ENCODE peak calls at places on chromosomes 7 and 10, in ten cellular contexts. Q is PC-3, M is SJSA1, R is pancreas, K is tibial nerve, P is psoas muscle, U is A673, D is PC-9, H is uterus, X is aorta. T is an unnamed sample. For H3K27me3 and H3K9me3, the result is how much of the 10 kb centered on the place peaks cover.

GRCh38 chr7:11182736-11183135 is 209.1 kb downstream of the PHF14 start:
- DNase-seq in Q (no peak), M (no peak), R (no peak), K (no peak), P (no peak), U (no peak), D (no peak), H (no peak), X (no peak), T (no peak)

GRCh38 chr7:74138945-74139843 is 35.0 kb upstream of the EIF4H start:
- DNase-seq in Q (no peak), M (no peak), R (no peak), K (no peak), P (no peak), U (no peak), D (no peak), H (no peak), X (no peak), T (no peak)

GRCh38 chr7:137846588-137847417 is at the start of gene DGKI:
- DNase-seq in Q (no peak), M (no peak), R (peak), K (no peak), P (peak), U (peak), D (no peak), H (peak), X (peak), T (no peak)

GRCh38 chr7:3979956-3980643 is 679.0 kb downstream of the SDK1 start:
- DNase-seq in Q (no peak), M (peak), R (no peak), K (no peak), P (no peak), U (no peak), D (no peak), H (no peak), X (no peak), T (no peak)

GRCh38 chr7:104005197-104005596 is 15.7 kb upstream of the RELN start:
- DNase-seq in Q (peak), M (no peak), R (no peak), K (no peak), P (no peak), U (peak), D (no peak), H (no peak), X (no peak), T (no peak)

GRCh38 chr7:28808786-28809533 is 149.2 kb downstream of the TRIL start:
- DNase-seq in Q (peak), M (no peak), R (no peak), K (peak), P (no peak), U (no peak), D (no peak), H (no peak), X (peak), T (no peak)

GRCh38 chr10:73076361-73077183 is 20.1 kb downstream of the P4HA1 start:
- DNase-seq in Q (peak), M (no peak), R (no peak), K (peak), P (peak), U (peak), D (no peak), H (peak), X (no peak), T (no peak)

GRCh38 chr7:65441010-65441409 is 67.4 kb downstream of the ZNF92 start:
- DNase-seq in Q (peak), M (peak), R (no peak), K (no peak), P (no peak), U (peak), D (no peak), H (no peak), X (no peak), T (no peak)

GRCh38 chr7:31687024-31687423 is at the start of gene PPP1R17:
- DNase-seq in Q (no peak), M (no peak), R (no peak), K (no peak), P (no peak), U (no peak), D (no peak), H (no peak), X (no peak), T (no peak)

GRCh38 chr10:11120711-11121110 is 103.0 kb downstream of the CELF2 start:
- DNase-seq in Q (no peak), M (no peak), R (no peak), K (no peak), P (no peak), U (no peak), D (no peak), H (no peak), X (no peak), T (no peak)

GRCh38 chr7:149723795-149724495 is 49.4 kb downstream of the ZNF467 start:
- DNase-seq in Q (no peak), M (no peak), R (no peak), K (no peak), P (no peak), U (no peak), D (no peak), H (no peak), X (peak), T (no peak)

GRCh38 chr7:132141109-132141508 is 435.2 kb downstream of the PLXNA4 start:
- DNase-seq in Q (no peak), M (no peak), R (no peak), K (no peak), P (no peak), U (no peak), D (peak), H (no peak), X (no peak), T (no peak)

GRCh38 chr7:1298938-1299885 is 66.5 kb downstream of the UNCX start:
- DNase-seq in Q (no peak), M (no peak), R (no peak), K (no peak), P (no peak), U (no peak), D (no peak), H (no peak), X (no peak), T (peak)

GRCh38 chr7:67462781-67463191 is 466.2 kb downstream of the TYW1 start:
- DNase-seq in Q (no peak), M (no peak), R (no peak), K (peak), P (no peak), U (no peak), D (no peak), H (peak), X (no peak), T (peak)

GRCh38 chr10:16520900-16521299 is 779 bp downstream of the C1QL3 start:
- DNase-seq in Q (peak), M (no peak), R (peak), K (no peak), P (no peak), U (peak), D (no peak), H (no peak), X (peak), T (peak)

GRCh38 chr10:64211466-64211865 is 690.3 kb downstream of the REEP3 start:
- DNase-seq in Q (no peak), M (no peak), R (no peak), K (no peak), P (no peak), U (no peak), D (no peak), H (no peak), X (no peak), T (no peak)

GRCh38 chr10:80500572-80501380 is 36.9 kb upstream of the SH2D4B start:
- DNase-seq in Q (no peak), M (peak), R (no peak), K (peak), P (peak), U (no peak), D (peak), H (no peak), X (peak), T (no peak)

GRCh38 chr7:141928147-141928894 is 12.1 kb downstream of the OR9A4 start:
- DNase-seq in Q (no peak), M (no peak), R (no peak), K (no peak), P (no peak), U (no peak), D (no peak), H (no peak), X (no peak), T (no peak)

GRCh38 chr7:4042402-4042801 is 639.7 kb upstream of the FOXK1 start:
- DNase-seq in Q (no peak), M (no peak), R (no peak), K (no peak), P (no peak), U (peak), D (no peak), H (no peak), X (no peak), T (peak)

GRCh38 chr10:100883322-100883821 is 29.4 kb upstream of the SLF2 start:
- DNase-seq in Q (no peak), M (no peak), R (no peak), K (no peak), P (no peak), U (no peak), D (no peak), H (peak), X (peak), T (no peak)

GRCh38 chr10:119412244-119412750 is 130.2 kb downstream of the RGS10 start:
- DNase-seq in Q (no peak), M (no peak), R (no peak), K (peak), P (peak), U (no peak), D (no peak), H (peak), X (peak), T (no peak)

GRCh38 chr7:152588350-152588749 is 87.6 kb downstream of the XRCC2 start:
- DNase-seq in Q (peak), M (peak), R (peak), K (no peak), P (no peak), U (no peak), D (peak), H (no peak), X (no peak), T (no peak)

GRCh38 chr7:132996581-132997242 is 85.2 kb downstream of the CHCHD3 start:
- DNase-seq in Q (no peak), M (no peak), R (no peak), K (no peak), P (no peak), U (peak), D (no peak), H (no peak), X (no peak), T (no peak)

GRCh38 chr7:125136755-125137547 is 207.3 kb upstream of the POT1 start:
- DNase-seq in Q (peak), M (peak), R (no peak), K (no peak), P (no peak), U (no peak), D (peak), H (no peak), X (no peak), T (no peak)

GRCh38 chr7:6294839-6295238 is 22.4 kb upstream of the CYTH3 start:
- DNase-seq in Q (no peak), M (no peak), R (no peak), K (no peak), P (no peak), U (peak), D (no peak), H (no peak), X (no peak), T (no peak)

GRCh38 chr7:158847451-158847866 is 8.9 kb upstream of the DYNC2I1 start:
- DNase-seq in Q (no peak), M (peak), R (no peak), K (no peak), P (no peak), U (no peak), D (no peak), H (no peak), X (no peak), T (no peak)

GRCh38 chr10:106872176-106872575 is 292.3 kb downstream of the SORCS1 start:
- DNase-seq in Q (no peak), M (no peak), R (no peak), K (no peak), P (no peak), U (no peak), D (no peak), H (no peak), X (no peak), T (no peak)

DNA sequence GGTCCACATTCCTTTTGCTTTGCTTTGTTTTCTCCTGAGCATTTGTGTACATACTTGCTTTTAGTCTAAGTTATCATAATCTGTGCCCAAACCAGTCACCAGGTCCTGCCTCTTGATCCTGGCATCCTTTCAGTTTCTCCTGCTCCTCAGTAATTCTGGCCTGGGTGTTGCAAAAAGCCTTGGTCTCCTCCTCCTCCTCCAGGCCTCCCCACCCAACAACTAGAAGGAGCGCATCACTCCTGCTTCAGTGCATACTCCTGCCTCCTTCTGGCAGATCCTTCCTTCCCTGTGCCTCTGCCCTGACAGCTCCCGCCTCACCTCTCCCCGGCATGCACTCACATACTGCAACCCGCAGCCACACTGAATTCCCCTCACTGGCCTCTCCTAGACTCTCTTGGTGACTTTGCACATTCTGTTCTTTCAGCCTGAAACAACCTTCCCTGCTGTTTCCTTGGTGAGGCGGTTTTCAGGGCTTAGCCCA is 2.3 kb downstream of the DENND2A start:
- DNase-seq in Q (peak), M (peak), R (no peak), K (peak), P (peak), U (no peak), D (no peak), H (peak), X (peak), T (peak)
- H3K27me3 ChIP-seq in Q (under half), M (under half), R (under half), K (under half), P (under half), U (under half), D (under half), H (under half), X (under half), T (under half)

GRCh38 chr7:57399251-57399940 is 50.6 kb upstream of the ZNF716 start:
- DNase-seq in Q (no peak), M (no peak), R (no peak), K (no peak), P (no peak), U (no peak), D (no peak), H (no peak), X (peak), T (no peak)
- H3K9me3 ChIP-seq in Q (under half), M (under half), R (under half), K (under half), P (under half), U (under half), D (under half), H (under half), X (under half), T (under half)

GRCh38 chr10:8104005-8104404 is 49.5 kb downstream of the GATA3 start:
- DNase-seq in Q (no peak), M (no peak), R (no peak), K (no peak), P (no peak), U (no peak), D (no peak), H (no peak), X (no peak), T (no peak)
- H3K27me3 ChIP-seq in Q (under half), M (under half), R (under half), K (under half), P (under half), U (under half), D (under half), H (under half), X (under half), T (under half)

GRCh38 chr10:131839351-131839750 is 61.5 kb upstream of the PPP2R2D start:
- DNase-seq in Q (no peak), M (no peak), R (peak), K (no peak), P (no peak), U (no peak), D (no peak), H (peak), X (peak), T (no peak)
- H3K9me3 ChIP-seq in Q (under half), M (under half), R (under half), K (under half), P (under half), U (under half), D (under half), H (under half), X (under half), T (under half)

GRCh38 chr7:97733276-97734206 is 1.7 kb downstream of the TAC1 start:
- DNase-seq in Q (no peak), M (no peak), R (peak), K (no peak), P (no peak), U (no peak), D (no peak), H (peak), X (peak), T (peak)

GRCh38 chr7:97732567-97733275 is 835 bp downstream of the TAC1 start:
- DNase-seq in Q (no peak), M (no peak), R (peak), K (no peak), P (no peak), U (no peak), D (no peak), H (no peak), X (peak), T (no peak)

GRCh38 chr7:97731736-97732370 is at the start of gene TAC1:
- DNase-seq in Q (no peak), M (no peak), R (peak), K (no peak), P (no peak), U (peak), D (no peak), H (peak), X (peak), T (no peak)

GRCh38 chr7:97735075-97735474 is 3.2 kb downstream of the TAC1 start:
- DNase-seq in Q (no peak), M (no peak), R (no peak), K (no peak), P (no peak), U (no peak), D (no peak), H (no peak), X (no peak), T (no peak)

DNA sequence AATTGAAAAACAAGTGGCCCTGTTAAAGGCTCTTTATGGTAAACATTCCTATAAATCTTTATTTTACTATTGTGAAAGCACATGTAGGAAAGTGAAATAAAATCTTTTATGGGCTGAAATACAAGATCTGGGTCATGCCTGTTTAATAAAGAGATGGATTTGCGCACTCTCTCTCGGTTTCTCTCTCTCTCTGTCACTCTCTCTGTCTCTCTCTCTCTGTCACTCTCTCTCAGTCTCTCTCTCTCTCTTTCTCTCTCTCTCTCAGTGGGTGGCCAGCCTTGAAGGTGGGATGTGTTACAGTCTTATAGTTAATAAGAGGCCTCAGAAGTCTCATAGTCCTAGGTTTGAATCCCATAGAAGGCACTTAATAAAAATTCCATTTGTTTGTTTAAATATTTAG is 2.4 kb downstream of the TAC1 start:
- DNase-seq in Q (no peak), M (no peak), R (no peak), K (no peak), P (no peak), U (no peak), D (no peak), H (no peak), X (no peak), T (no peak)
- H3K27me3 ChIP-seq in Q (half or more), M (under half), R (under half), K (under half), P (under half), U (half or more), D (under half), H (under half), X (under half), T (under half)

GRCh38 chr10:71945819-71946474 is 18.2 kb upstream of the CHST3 start:
- DNase-seq in Q (no peak), M (no peak), R (no peak), K (no peak), P (no peak), U (no peak), D (no peak), H (no peak), X (no peak), T (no peak)
- H3K9me3 ChIP-seq in Q (under half), M (under half), R (under half), K (under half), P (under half), U (under half), D (under half), H (under half), X (under half), T (under half)

DNA sequence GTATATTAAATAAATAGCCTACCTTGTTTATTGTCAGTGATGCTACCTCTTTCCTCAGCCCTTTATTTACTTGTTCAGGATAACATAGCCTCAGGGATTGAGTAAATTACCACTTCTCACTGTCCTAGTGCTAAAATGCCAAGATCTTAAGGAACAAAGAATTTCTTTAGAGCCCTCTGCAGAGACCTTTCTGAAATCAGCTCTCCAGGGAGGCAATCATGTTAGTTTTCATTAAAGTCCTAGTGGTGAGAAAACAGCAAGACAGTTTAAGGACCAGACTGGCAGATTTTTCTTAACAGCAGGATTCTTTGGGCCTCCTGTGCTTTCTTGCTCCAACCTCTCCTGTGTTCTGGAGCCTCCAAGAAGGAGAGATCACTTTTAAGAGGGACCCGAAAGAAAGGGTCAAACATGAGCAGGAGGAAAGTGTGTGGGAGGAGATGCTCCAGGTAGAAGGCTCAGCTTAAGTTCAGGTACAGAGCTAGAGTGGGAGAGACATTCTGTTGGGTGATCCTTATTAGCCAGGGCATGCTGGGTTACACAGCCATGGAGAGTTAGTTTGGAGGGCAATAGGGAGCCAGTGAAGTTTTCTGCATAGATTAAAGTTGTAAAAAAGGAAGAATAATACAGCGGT is 1.2 kb upstream of the PLCE1 start:
- DNase-seq in Q (peak), M (peak), R (no peak), K (no peak), P (no peak), U (peak), D (no peak), H (no peak), X (no peak), T (no peak)
- H3K27me3 ChIP-seq in Q (under half), M (under half), R (under half), K (under half), P (under half), U (half or more), D (under half), H (under half), X (under half), T (under half)

DNA sequence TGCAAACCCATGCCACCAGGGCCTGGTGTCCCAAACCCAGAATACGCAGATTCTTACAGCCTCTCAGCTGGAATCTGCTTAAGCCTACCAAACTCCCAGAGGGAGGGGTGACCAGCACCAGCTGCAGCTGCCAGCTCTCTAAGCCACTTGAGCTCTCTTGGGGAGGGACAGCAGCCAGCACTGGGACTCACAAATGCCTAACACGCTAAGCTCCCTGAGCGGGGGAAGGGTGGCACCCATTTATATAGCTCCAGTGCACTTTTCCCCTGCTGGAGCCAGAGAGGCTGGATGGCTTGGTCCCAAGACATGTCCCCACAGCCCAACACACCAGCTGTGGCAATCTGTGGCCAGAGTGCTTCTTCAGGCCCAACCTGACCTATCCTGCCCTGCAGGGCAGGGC is 326.8 kb upstream of the NRG3 start:
- DNase-seq in Q (no peak), M (no peak), R (no peak), K (no peak), P (no peak), U (no peak), D (no peak), H (no peak), X (no peak), T (peak)
- H3K9me3 ChIP-seq in Q (under half), M (under half), R (under half), K (under half), P (under half), U (under half), D (under half), H (under half), X (under half), T (under half)

GRCh38 chr7:111842489-111842888 is 280.2 kb upstream of the IMMP2L start:
- DNase-seq in Q (no peak), M (no peak), R (no peak), K (no peak), P (no peak), U (no peak), D (no peak), H (no peak), X (no peak), T (no peak)

GRCh38 chr7:111845853-111846252 is 283.6 kb upstream of the IMMP2L start:
- DNase-seq in Q (no peak), M (no peak), R (no peak), K (no peak), P (no peak), U (no peak), D (no peak), H (no peak), X (no peak), T (no peak)

GRCh38 chr7:111844904-111845662 is 282.8 kb upstream of the IMMP2L start:
- DNase-seq in Q (no peak), M (no peak), R (no peak), K (no peak), P (no peak), U (no peak), D (no peak), H (no peak), X (no peak), T (no peak)

GRCh38 chr7:111852081-111852480 is 289.8 kb upstream of the IMMP2L start:
- DNase-seq in Q (no peak), M (no peak), R (no peak), K (no peak), P (no peak), U (no peak), D (no peak), H (no peak), X (no peak), T (no peak)

GRCh38 chr7:111846900-111847299 is 284.6 kb upstream of the IMMP2L start:
- DNase-seq in Q (no peak), M (no peak), R (no peak), K (no peak), P (no peak), U (no peak), D (no peak), H (no peak), X (no peak), T (no peak)
- H3K27me3 ChIP-seq in Q (under half), M (under half), R (under half), K (under half), P (under half), U (under half), D (under half), H (under half), X (under half), T (under half)